ENCODE peak calls at places on chromosomes 2 and 18, in four cellular contexts. V is HEK293T, D is HepG2, T is K562. F is an unnamed sample.
A peak's percentile ranks its signal among the peaks of the same experiment; 100 is the strongest.

GRCh38 chr2:131431336-131431735 is 44.6 kb upstream of the TUBA3D start:
- DNase-seq in T (no peak), V (no peak), D (no peak), F (no peak)

GRCh38 chr18:49628993-49629795 is 67.3 kb downstream of the LIPG start:
- DNase-seq in D (peak; percentile 28), T (no peak), V (no peak), F (peak; percentile 33)

GRCh38 chr2:128363991-128364390 is 45.3 kb upstream of the HS6ST1 start:
- DNase-seq in D (no peak), T (no peak), V (no peak), F (no peak)

GRCh38 chr18:58803978-58804377 is 60.7 kb upstream of the ZNF532 start:
- DNase-seq in D (no peak), V (no peak), T (no peak), F (no peak)

GRCh38 chr2:8307779-8308178 is 374.1 kb upstream of the ID2 start:
- DNase-seq in D (no peak), V (no peak), T (no peak), F (no peak)

GRCh38 chr2:236178921-236179652 is 10.9 kb upstream of the GBX2 start:
- DNase-seq in D (no peak), V (no peak), T (no peak), F (peak; percentile 30)

GRCh38 chr2:218781691-218782528 is at the start of gene CYP27A1:
- DNase-seq in D (peak; percentile 83), V (no peak), T (no peak), F (peak; percentile 44)

GRCh38 chr2:113124181-113124961 is 3.0 kb upstream of the IL1RN start:
- DNase-seq in V (no peak), T (no peak), D (peak; percentile 23), F (no peak)

GRCh38 chr2:107932986-107933385 is 53.3 kb upstream of the SLC5A7 start:
- DNase-seq in T (peak; percentile 3), D (no peak), V (no peak), F (no peak)

GRCh38 chr2:201779996-201780673 is 598 bp downstream of the ALS2 start:
- DNase-seq in D (peak; percentile 25), T (peak; percentile 35), V (no peak), F (no peak)

GRCh38 chr2:170745263-170745662 is 24.9 kb upstream of the ERICH2 start:
- DNase-seq in D (no peak), V (no peak), T (no peak), F (no peak)

GRCh38 chr18:12839526-12840196 is 44.4 kb downstream of the PTPN2 start:
- DNase-seq in T (no peak), D (no peak), V (no peak), F (no peak)

GRCh38 chr18:22432672-22433137 is 15.0 kb upstream of the CTAGE1 start:
- DNase-seq in D (no peak), T (peak; percentile 72), V (peak; percentile 30), F (no peak)

GRCh38 chr18:77015176-77015575 is 117.4 kb downstream of the MBP start:
- DNase-seq in V (no peak), T (no peak), D (no peak), F (no peak)

GRCh38 chr18:4096501-4096900 is 358.6 kb downstream of the DLGAP1 start:
- DNase-seq in V (no peak), T (no peak), D (no peak), F (no peak)

GRCh38 chr2:176079851-176080539 is 3.8 kb downstream of the EVX2 start:
- DNase-seq in T (peak; percentile 84), D (no peak), V (peak; percentile 87), F (peak; percentile 90)

GRCh38 chr2:239396881-239397681 is 3.7 kb downstream of the HDAC4 start:
- DNase-seq in D (no peak), V (no peak), T (peak; percentile 19), F (no peak)

GRCh38 chr18:24364177-24364576 is 33.4 kb downstream of the OSBPL1A start:
- DNase-seq in V (no peak), D (no peak), T (no peak), F (no peak)

GRCh38 chr2:198006733-198007132 is 202.3 kb downstream of the PLCL1 start:
- DNase-seq in D (no peak), T (no peak), V (no peak), F (no peak)

GRCh38 chr2:236343400-236344161 is 79.4 kb upstream of the ASB18 start:
- DNase-seq in D (peak; percentile 70), T (peak; percentile 57), V (peak; percentile 61), F (peak; percentile 72)

GRCh38 chr2:160261731-160262130 is 61.7 kb upstream of the ITGB6 start:
- DNase-seq in D (no peak), T (no peak), V (no peak), F (no peak)

GRCh38 chr18:28267276-28267675 is 90.3 kb upstream of the CDH2 start:
- DNase-seq in T (no peak), D (no peak), V (no peak), F (no peak)

GRCh38 chr18:2898131-2898640 is 51.4 kb downstream of the EMILIN2 start:
- DNase-seq in T (peak; percentile 46), V (no peak), D (no peak), F (no peak)

GRCh38 chr2:151175857-151176256 is 85.8 kb downstream of the RBM43 start:
- DNase-seq in T (no peak), V (no peak), D (no peak), F (no peak)

GRCh38 chr2:43186321-43186678 is 40.1 kb downstream of the ZFP36L2 start:
- DNase-seq in V (no peak), T (no peak), D (no peak), F (no peak)

GRCh38 chr2:10452956-10453885 is 5.1 kb upstream of the ODC1 start:
- DNase-seq in V (no peak), T (no peak), D (no peak), F (no peak)

GRCh38 chr2:235347691-235348090 is 146.2 kb upstream of the AGAP1 start:
- DNase-seq in T (peak; percentile 28), V (no peak), D (no peak), F (no peak)

GRCh38 chr2:16633632-16634430 is 31.8 kb downstream of the CYRIA start:
- DNase-seq in D (no peak), V (no peak), T (peak; percentile 79), F (no peak)

GRCh38 chr2:54728669-54729120 is 5.2 kb downstream of the EML6 start:
- DNase-seq in D (peak; percentile 80), T (peak; percentile 21), V (no peak), F (no peak)

GRCh38 chr18:35861367-35862114 is 110.9 kb upstream of the RMP24 start:
- DNase-seq in D (no peak), V (no peak), T (no peak), F (no peak)

GRCh38 chr2:96811916-96812315 is 4.2 kb upstream of the CNNM3 start:
- DNase-seq in T (no peak), V (no peak), D (no peak), F (no peak)

GRCh38 chr2:37344453-37345361 is at the start of gene QPCT:
- DNase-seq in D (no peak), V (peak; percentile 63), T (peak; percentile 13), F (peak; percentile 34)

GRCh38 chr2:225889452-225889851 is 489.9 kb downstream of the NYAP2 start:
- DNase-seq in T (peak; percentile 1), V (peak; percentile 10), D (peak; percentile 57), F (no peak)

GRCh38 chr2:100272848-100273329 is 49.4 kb downstream of the LONRF2 start:
- DNase-seq in D (no peak), T (no peak), V (no peak), F (no peak)

GRCh38 chr18:23178661-23179081 is 43.4 kb downstream of the CABLES1 start:
- DNase-seq in T (no peak), V (no peak), D (peak; percentile 38), F (no peak)

GRCh38 chr18:39805218-39805617 is 2149.8 kb upstream of the PIK3C3 start:
- DNase-seq in T (no peak), V (no peak), D (no peak), F (no peak)

GRCh38 chr2:54470241-54470938 is 14.3 kb downstream of the SPTBN1 start:
- DNase-seq in T (no peak), V (no peak), D (no peak), F (no peak)

GRCh38 chr2:197327776-197328169 is 17.2 kb upstream of the ANKRD44 start:
- DNase-seq in V (no peak), T (no peak), D (no peak), F (no peak)

GRCh38 chr2:182319556-182319955 is 107.3 kb downstream of the PDE1A start:
- DNase-seq in V (no peak), T (no peak), D (no peak), F (no peak)
- TF ChIP-seq ELF4 in V (no peak), T (no peak), D (no peak), F (no peak)

GRCh38 chr2:165665614-165666013 is 128.4 kb downstream of the GALNT3 start:
- DNase-seq in D (no peak), T (no peak), V (no peak), F (no peak)
- TF ChIP-seq ELF4 in D (no peak), T (no peak), V (no peak), F (no peak)

DNA sequence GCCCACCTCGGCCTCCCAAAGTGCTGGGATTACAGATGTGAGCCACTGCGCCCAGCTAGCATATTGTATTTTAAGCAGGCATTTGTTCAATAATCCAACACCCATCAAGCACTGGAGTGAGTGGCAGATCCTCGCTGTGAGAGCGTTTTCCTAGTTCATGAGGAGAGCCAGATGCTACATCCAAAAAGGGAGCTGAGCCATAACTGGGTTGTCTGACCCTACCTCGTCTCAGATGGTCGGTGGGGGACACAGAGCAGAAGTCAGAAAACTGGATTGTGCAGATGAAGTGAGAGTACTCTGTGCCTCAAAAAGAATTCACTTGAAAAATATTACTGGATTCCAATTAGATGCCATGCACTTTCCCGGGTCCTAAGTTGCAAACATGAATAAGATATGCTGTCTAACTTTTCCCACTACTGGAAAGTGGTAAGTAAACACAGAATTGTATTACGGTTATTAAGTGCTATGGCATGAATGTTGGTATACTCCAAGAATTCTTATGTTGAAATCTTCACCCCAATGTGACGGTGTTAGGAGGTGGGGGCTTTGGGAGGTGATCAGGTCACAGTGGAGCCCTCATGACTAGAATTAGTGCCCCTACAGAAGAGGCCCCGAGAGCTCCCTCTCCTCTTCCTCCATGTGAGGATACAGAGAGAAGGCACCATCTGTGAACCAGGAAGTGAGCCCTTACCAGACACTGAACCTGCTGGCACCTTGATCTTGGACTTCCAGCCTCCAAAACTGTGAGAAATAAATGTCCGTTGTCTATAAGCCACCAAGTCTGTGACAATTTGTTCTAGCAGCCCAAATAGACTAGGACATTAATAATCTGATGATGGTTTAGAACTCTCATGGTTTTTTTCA is 21.5 kb downstream of the SOWAHC start:
- DNase-seq in D (no peak), T (no peak), V (no peak), F (no peak)
- TF ChIP-seq ELF4 in D (no peak), T (no peak), V (no peak), F (no peak)

GRCh38 chr2:120596191-120596781 is 139.4 kb upstream of the GLI2 start:
- DNase-seq in D (no peak), V (no peak), T (no peak), F (no peak)
- TF ChIP-seq ELF4 in D (no peak), V (no peak), T (no peak), F (no peak)

DNA sequence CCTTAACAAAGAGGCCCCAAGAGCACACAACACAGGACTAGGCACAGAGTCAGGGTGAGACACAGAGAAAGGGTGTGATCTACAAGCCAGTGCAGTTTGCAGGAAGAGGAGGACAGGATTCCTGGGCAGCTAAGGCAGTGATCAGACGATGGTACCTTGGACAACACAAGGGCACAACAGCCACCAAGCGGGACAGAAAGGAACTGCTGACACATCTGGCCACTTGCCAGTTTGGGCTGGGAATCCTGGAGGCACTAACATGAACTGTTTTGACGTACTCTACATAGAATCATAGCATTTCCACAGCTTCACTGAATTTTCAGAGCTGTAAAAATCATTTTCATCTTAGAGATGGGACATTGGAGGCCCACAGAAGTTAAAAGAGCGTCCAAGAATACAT is 221.5 kb upstream of the SLC35G4 start:
- DNase-seq in V (peak; percentile 64), T (peak; percentile 60), D (peak; percentile 76), F (peak; percentile 45)
- TF ChIP-seq ELF4 in V (no peak), T (no peak), D (no peak), F (no peak)

GRCh38 chr2:20355131-20355530 is 4.5 kb upstream of the PUM2 start:
- DNase-seq in T (no peak), V (no peak), D (peak; percentile 51), F (no peak)
- TF ChIP-seq ELF4 in T (no peak), V (no peak), D (no peak), F (no peak)